ENCODE peak calls at places on chromosomes 2 and 18, in seven cellular contexts. T is posterior cingulate gyrus, B is WERI-Rb-1, M is brain microvascular endothelial cell, Z is GM12891, L is NCI-H1417, I is HS-5. C is an unnamed sample.

GRCh38 chr18:42183746-42184145 is 228.7 kb downstream of the PIK3C3 start:
- DNase-seq in T (no peak), B (peak; percentile 19), M (peak; percentile 62), Z (no peak), L (no peak), I (peak; percentile 42), C (no peak)

GRCh38 chr2:69549421-69549820 is 94.1 kb downstream of the AAK1 start:
- DNase-seq in T (no peak), B (no peak), M (peak; percentile 40), Z (no peak), L (no peak), I (no peak), C (no peak)

GRCh38 chr2:190964170-190964795 is 49.7 kb downstream of the STAT1 start:
- DNase-seq in T (no peak), B (no peak), M (no peak), Z (no peak), L (no peak), I (no peak), C (no peak)

GRCh38 chr18:21361297-21361880 is 119.4 kb downstream of the GREB1L start:
- DNase-seq in T (no peak), B (no peak), M (no peak), Z (no peak), L (peak; percentile 12), I (no peak), C (no peak)

GRCh38 chr18:69400976-69401474 is 337 bp downstream of the DOK6 start:
- DNase-seq in T (peak; percentile 69), B (peak; percentile 15), M (peak; percentile 20), Z (no peak), L (peak; percentile 94), I (no peak), C (no peak)

GRCh38 chr2:19336781-19337180 is 21.6 kb downstream of the OSR1 start:
- DNase-seq in T (no peak), B (no peak), M (no peak), Z (no peak), L (no peak), I (no peak), C (no peak)

GRCh38 chr18:48663931-48664847 is 125.4 kb downstream of the CTIF start:
- DNase-seq in T (peak; percentile 95), B (peak; percentile 84), M (no peak), Z (peak; percentile 73), L (peak; percentile 51), I (no peak), C (no peak)

GRCh38 chr2:169071455-169071854 is 2.1 kb downstream of the DHRS9 start:
- DNase-seq in T (no peak), B (no peak), M (no peak), Z (no peak), L (no peak), I (no peak), C (no peak)

GRCh38 chr2:27025861-27026851 is 6.6 kb upstream of the TMEM214 start:
- DNase-seq in T (peak; percentile 90), B (no peak), M (no peak), Z (no peak), L (no peak), I (no peak), C (no peak)

GRCh38 chr18:27363918-27364317 is 178.8 kb upstream of the CHST9 start:
- DNase-seq in T (no peak), B (no peak), M (no peak), Z (no peak), L (no peak), I (peak; percentile 6), C (peak; percentile 17)

GRCh38 chr2:21067125-21067524 is 23.3 kb upstream of the APOB start:
- DNase-seq in T (no peak), B (no peak), M (no peak), Z (no peak), L (no peak), I (no peak), C (no peak)

GRCh38 chr2:65367517-65367916 is 64.9 kb downstream of the SPRED2 start:
- DNase-seq in T (no peak), B (no peak), M (peak; percentile 92), Z (no peak), L (peak; percentile 24), I (peak; percentile 98), C (peak; percentile 11)

GRCh38 chr18:58590231-58590630 is 38.7 kb downstream of the ALPK2 start:
- DNase-seq in T (no peak), B (no peak), M (peak; percentile 86), Z (no peak), L (no peak), I (no peak), C (no peak)

GRCh38 chr2:71064110-71064611 is 4.3 kb upstream of the NAGK start:
- DNase-seq in T (no peak), B (no peak), M (no peak), Z (no peak), L (no peak), I (no peak), C (no peak)

GRCh38 chr2:114729025-114729424 is 286.6 kb downstream of the DPP10 start:
- DNase-seq in T (no peak), B (peak; percentile 14), M (no peak), Z (no peak), L (no peak), I (no peak), C (peak; percentile 12)

GRCh38 chr2:94986392-94986963 is 39.0 kb upstream of the MAL start:
- DNase-seq in T (no peak), B (peak; percentile 70), M (peak; percentile 76), Z (peak; percentile 32), L (peak; percentile 34), I (peak; percentile 20), C (no peak)

GRCh38 chr2:113739849-113740248 is 16.6 kb downstream of the SLC35F5 start:
- DNase-seq in T (no peak), B (no peak), M (no peak), Z (no peak), L (no peak), I (no peak), C (no peak)

GRCh38 chr18:78875268-78875997 is 104.2 kb upstream of the SALL3 start:
- DNase-seq in T (no peak), B (peak; percentile 68), M (no peak), Z (peak; percentile 35), L (peak; percentile 38), I (no peak), C (peak; percentile 12)

GRCh38 chr18:28824183-28824574 is 647.2 kb upstream of the CDH2 start:
- DNase-seq in T (no peak), B (no peak), M (no peak), Z (no peak), L (no peak), I (no peak), C (no peak)

GRCh38 chr2:198028955-198029354 is 224.6 kb downstream of the PLCL1 start:
- DNase-seq in T (no peak), B (no peak), M (no peak), Z (no peak), L (no peak), I (no peak), C (no peak)

GRCh38 chr2:173054466-173054865 is 21.2 kb upstream of the MAP3K20 start:
- DNase-seq in T (no peak), B (no peak), M (no peak), Z (no peak), L (no peak), I (no peak), C (no peak)

GRCh38 chr2:154762638-154763037 is 64.1 kb downstream of the KCNJ3 start:
- DNase-seq in T (no peak), B (no peak), M (no peak), Z (no peak), L (no peak), I (no peak), C (no peak)